ENCODE peak calls at places on chromosomes 12 and 14, in seven cellular contexts. T is activated CD4-positive, alpha-beta T cell treated with anti-CD3 and anti-CD28 coated beads, Interleukin-2, amount 50 U/mL, for 48 hours; C is OCI-LY7; F is HCT116; S is activated gamma-delta T cell treated with Interleukin-2 at 50 U/mL for 16 hours; N is activated CD8-positive, alpha-beta memory T cell treated with anti-CD3 and anti-CD28 coated beads, Interleukin-2, amount 50 U/mL, for 48 hours; A is fibroblast of villous mesenchyme. D is an unnamed sample.

GRCh38 chr12:42969357-42969756 is 379.8 kb upstream of the PRICKLE1 start:
- DNase-seq in T (no peak), C (no peak), F (no peak), S (no peak), N (no peak), A (no peak), D (no peak)

GRCh38 chr12:91009319-91009950 is 4.7 kb upstream of the EPYC start:
- DNase-seq in T (no peak), C (no peak), F (no peak), S (no peak), N (no peak), A (peak), D (no peak)

GRCh38 chr12:9707864-9708808 is 24.8 kb downstream of the CLECL1 start:
- DNase-seq in T (peak), C (peak), F (peak), S (peak), N (peak), A (peak), D (peak)

GRCh38 chr12:28709996-28710685 is 438.9 kb upstream of the FAR2 start:
- DNase-seq in T (no peak), C (no peak), F (no peak), S (no peak), N (no peak), A (peak), D (no peak)

GRCh38 chr12:120853188-120853587 is 51.0 kb downstream of the SPPL3 start:
- DNase-seq in T (no peak), C (no peak), F (no peak), S (no peak), N (no peak), A (no peak), D (no peak)

GRCh38 chr12:103197725-103198388 is 240.4 kb downstream of the ASCL1 start:
- DNase-seq in T (no peak), C (no peak), F (no peak), S (no peak), N (no peak), A (no peak), D (no peak)

GRCh38 chr14:96098999-96099335 is 59.8 kb downstream of the C14orf132 start:
- DNase-seq in T (no peak), C (no peak), F (no peak), S (no peak), N (no peak), A (no peak), D (no peak)

GRCh38 chr12:46485853-46486252 is 113.3 kb upstream of the SLC38A2 start:
- DNase-seq in T (no peak), C (no peak), F (no peak), S (no peak), N (no peak), A (no peak), D (no peak)

GRCh38 chr12:29730481-29730880 is 53.3 kb downstream of the TMTC1 start:
- DNase-seq in T (no peak), C (no peak), F (no peak), S (no peak), N (no peak), A (no peak), D (no peak)

GRCh38 chr12:40833818-40834217 is 141.6 kb downstream of the CNTN1 start:
- DNase-seq in T (no peak), C (no peak), F (no peak), S (no peak), N (no peak), A (no peak), D (no peak)

GRCh38 chr12:3727877-3728632 is 24.9 kb downstream of the CRACR2A start:
- DNase-seq in T (peak), C (no peak), F (no peak), S (peak), N (no peak), A (peak), D (peak)

GRCh38 chr14:51473808-51474207 is 177.9 kb upstream of the FRMD6 start:
- DNase-seq in T (no peak), C (no peak), F (no peak), S (no peak), N (no peak), A (no peak), D (no peak)

GRCh38 chr12:43069768-43070221 is 480.2 kb upstream of the PRICKLE1 start:
- DNase-seq in T (no peak), C (no peak), F (no peak), S (no peak), N (no peak), A (no peak), D (no peak)